ENCODE peak calls at places on chromosomes 13 and 19, in ten cellular contexts. One of them, this sample, is unnamed.

GRCh38 chr13:23715092-23715761 is 145.0 kb downstream of the TNFRSF19 start:
- DNase-seq in K562: no peak
- DNase-seq in non-pigmented ciliary epithelial cell: no peak
- DNase-seq in stimulated activated CD4-positive, alpha-beta T cell treated with anti-CD3 and anti-CD28 coated beads, Interleukin-2, amount 100 ng/mL, for 48 hours: no peak
- DNase-seq in M059J: no peak
- DNase-seq in stimulated activated CD8-positive, alpha-beta memory T cell treated with anti-CD3 and anti-CD28 coated beads, Interleukin-4, amount 100 ng/mL, for 24 hours: no peak
- DNase-seq in CD4-positive, alpha-beta T cell: no peak
- DNase-seq in posterior cingulate gyrus: no peak
- DNase-seq in activated CD4-positive, alpha-beta T cell treated with anti-CD3 and anti-CD28 coated beads, Interleukin-2, amount 50 U/mL, for 48 hours: no peak
- DNase-seq in naive thymus-derived CD4-positive, alpha-beta T cell: no peak
- DNase-seq in this sample: no peak

GRCh38 chr13:43874512-43875092 is 4.9 kb downstream of the CCDC122 start:
- DNase-seq in K562: peak
- DNase-seq in non-pigmented ciliary epithelial cell: no peak
- DNase-seq in stimulated activated CD4-positive, alpha-beta T cell treated with anti-CD3 and anti-CD28 coated beads, Interleukin-2, amount 100 ng/mL, for 48 hours: no peak
- DNase-seq in M059J: peak
- DNase-seq in stimulated activated CD8-positive, alpha-beta memory T cell treated with anti-CD3 and anti-CD28 coated beads, Interleukin-4, amount 100 ng/mL, for 24 hours: no peak
- DNase-seq in CD4-positive, alpha-beta T cell: no peak
- DNase-seq in posterior cingulate gyrus: no peak
- DNase-seq in activated CD4-positive, alpha-beta T cell treated with anti-CD3 and anti-CD28 coated beads, Interleukin-2, amount 50 U/mL, for 48 hours: no peak
- DNase-seq in naive thymus-derived CD4-positive, alpha-beta T cell: no peak
- DNase-seq in this sample: no peak

GRCh38 chr13:102091231-102091630 is 310.6 kb downstream of the FGF14 start:
- DNase-seq in K562: no peak
- DNase-seq in non-pigmented ciliary epithelial cell: no peak
- DNase-seq in stimulated activated CD4-positive, alpha-beta T cell treated with anti-CD3 and anti-CD28 coated beads, Interleukin-2, amount 100 ng/mL, for 48 hours: no peak
- DNase-seq in M059J: peak
- DNase-seq in stimulated activated CD8-positive, alpha-beta memory T cell treated with anti-CD3 and anti-CD28 coated beads, Interleukin-4, amount 100 ng/mL, for 24 hours: no peak
- DNase-seq in CD4-positive, alpha-beta T cell: no peak
- DNase-seq in posterior cingulate gyrus: no peak
- DNase-seq in activated CD4-positive, alpha-beta T cell treated with anti-CD3 and anti-CD28 coated beads, Interleukin-2, amount 50 U/mL, for 48 hours: no peak
- DNase-seq in naive thymus-derived CD4-positive, alpha-beta T cell: no peak
- DNase-seq in this sample: no peak

GRCh38 chr13:33997574-33997973 is 179.6 kb downstream of the RFC3 start:
- DNase-seq in K562: no peak
- DNase-seq in non-pigmented ciliary epithelial cell: no peak
- DNase-seq in stimulated activated CD4-positive, alpha-beta T cell treated with anti-CD3 and anti-CD28 coated beads, Interleukin-2, amount 100 ng/mL, for 48 hours: no peak
- DNase-seq in M059J: no peak
- DNase-seq in stimulated activated CD8-positive, alpha-beta memory T cell treated with anti-CD3 and anti-CD28 coated beads, Interleukin-4, amount 100 ng/mL, for 24 hours: no peak
- DNase-seq in CD4-positive, alpha-beta T cell: no peak
- DNase-seq in posterior cingulate gyrus: no peak
- DNase-seq in activated CD4-positive, alpha-beta T cell treated with anti-CD3 and anti-CD28 coated beads, Interleukin-2, amount 50 U/mL, for 48 hours: no peak
- DNase-seq in naive thymus-derived CD4-positive, alpha-beta T cell: no peak
- DNase-seq in this sample: no peak

GRCh38 chr13:113658836-113659235 is 838 bp upstream of the ATP4B start:
- DNase-seq in K562: no peak
- DNase-seq in non-pigmented ciliary epithelial cell: no peak
- DNase-seq in stimulated activated CD4-positive, alpha-beta T cell treated with anti-CD3 and anti-CD28 coated beads, Interleukin-2, amount 100 ng/mL, for 48 hours: no peak
- DNase-seq in M059J: no peak
- DNase-seq in stimulated activated CD8-positive, alpha-beta memory T cell treated with anti-CD3 and anti-CD28 coated beads, Interleukin-4, amount 100 ng/mL, for 24 hours: no peak
- DNase-seq in CD4-positive, alpha-beta T cell: no peak
- DNase-seq in posterior cingulate gyrus: peak
- DNase-seq in activated CD4-positive, alpha-beta T cell treated with anti-CD3 and anti-CD28 coated beads, Interleukin-2, amount 50 U/mL, for 48 hours: no peak
- DNase-seq in naive thymus-derived CD4-positive, alpha-beta T cell: no peak
- DNase-seq in this sample: no peak

GRCh38 chr13:112638157-112638750 is 50.3 kb upstream of the TUBGCP3 start:
- DNase-seq in K562: no peak
- DNase-seq in non-pigmented ciliary epithelial cell: no peak
- DNase-seq in stimulated activated CD4-positive, alpha-beta T cell treated with anti-CD3 and anti-CD28 coated beads, Interleukin-2, amount 100 ng/mL, for 48 hours: no peak
- DNase-seq in M059J: no peak
- DNase-seq in stimulated activated CD8-positive, alpha-beta memory T cell treated with anti-CD3 and anti-CD28 coated beads, Interleukin-4, amount 100 ng/mL, for 24 hours: no peak
- DNase-seq in CD4-positive, alpha-beta T cell: no peak
- DNase-seq in posterior cingulate gyrus: no peak
- DNase-seq in activated CD4-positive, alpha-beta T cell treated with anti-CD3 and anti-CD28 coated beads, Interleukin-2, amount 50 U/mL, for 48 hours: no peak
- DNase-seq in naive thymus-derived CD4-positive, alpha-beta T cell: no peak
- DNase-seq in this sample: no peak

GRCh38 chr13:98648141-98648540 is 71.2 kb upstream of the STK24 start:
- DNase-seq in K562: no peak
- DNase-seq in non-pigmented ciliary epithelial cell: no peak
- DNase-seq in stimulated activated CD4-positive, alpha-beta T cell treated with anti-CD3 and anti-CD28 coated beads, Interleukin-2, amount 100 ng/mL, for 48 hours: no peak
- DNase-seq in M059J: no peak
- DNase-seq in stimulated activated CD8-positive, alpha-beta memory T cell treated with anti-CD3 and anti-CD28 coated beads, Interleukin-4, amount 100 ng/mL, for 24 hours: no peak
- DNase-seq in CD4-positive, alpha-beta T cell: no peak
- DNase-seq in posterior cingulate gyrus: no peak
- DNase-seq in activated CD4-positive, alpha-beta T cell treated with anti-CD3 and anti-CD28 coated beads, Interleukin-2, amount 50 U/mL, for 48 hours: no peak
- DNase-seq in naive thymus-derived CD4-positive, alpha-beta T cell: no peak
- DNase-seq in this sample: no peak

GRCh38 chr13:94050686-94051085 is 428.8 kb downstream of the DCT start:
- DNase-seq in K562: no peak
- DNase-seq in non-pigmented ciliary epithelial cell: no peak
- DNase-seq in stimulated activated CD4-positive, alpha-beta T cell treated with anti-CD3 and anti-CD28 coated beads, Interleukin-2, amount 100 ng/mL, for 48 hours: no peak
- DNase-seq in M059J: no peak
- DNase-seq in stimulated activated CD8-positive, alpha-beta memory T cell treated with anti-CD3 and anti-CD28 coated beads, Interleukin-4, amount 100 ng/mL, for 24 hours: no peak
- DNase-seq in CD4-positive, alpha-beta T cell: no peak
- DNase-seq in posterior cingulate gyrus: no peak
- DNase-seq in activated CD4-positive, alpha-beta T cell treated with anti-CD3 and anti-CD28 coated beads, Interleukin-2, amount 50 U/mL, for 48 hours: no peak
- DNase-seq in naive thymus-derived CD4-positive, alpha-beta T cell: no peak
- DNase-seq in this sample: no peak

GRCh38 chr13:92265408-92265807 is 867.0 kb downstream of the GPC5 start:
- DNase-seq in K562: no peak
- DNase-seq in non-pigmented ciliary epithelial cell: no peak
- DNase-seq in stimulated activated CD4-positive, alpha-beta T cell treated with anti-CD3 and anti-CD28 coated beads, Interleukin-2, amount 100 ng/mL, for 48 hours: no peak
- DNase-seq in M059J: no peak
- DNase-seq in stimulated activated CD8-positive, alpha-beta memory T cell treated with anti-CD3 and anti-CD28 coated beads, Interleukin-4, amount 100 ng/mL, for 24 hours: no peak
- DNase-seq in CD4-positive, alpha-beta T cell: no peak
- DNase-seq in posterior cingulate gyrus: no peak
- DNase-seq in activated CD4-positive, alpha-beta T cell treated with anti-CD3 and anti-CD28 coated beads, Interleukin-2, amount 50 U/mL, for 48 hours: no peak
- DNase-seq in naive thymus-derived CD4-positive, alpha-beta T cell: no peak
- DNase-seq in this sample: no peak

GRCh38 chr19:7109678-7110289 is 40.3 kb downstream of the ZNF557 start:
- DNase-seq in K562: no peak
- DNase-seq in non-pigmented ciliary epithelial cell: no peak
- DNase-seq in stimulated activated CD4-positive, alpha-beta T cell treated with anti-CD3 and anti-CD28 coated beads, Interleukin-2, amount 100 ng/mL, for 48 hours: no peak
- DNase-seq in M059J: no peak
- DNase-seq in stimulated activated CD8-positive, alpha-beta memory T cell treated with anti-CD3 and anti-CD28 coated beads, Interleukin-4, amount 100 ng/mL, for 24 hours: no peak
- DNase-seq in CD4-positive, alpha-beta T cell: no peak
- DNase-seq in posterior cingulate gyrus: no peak
- DNase-seq in activated CD4-positive, alpha-beta T cell treated with anti-CD3 and anti-CD28 coated beads, Interleukin-2, amount 50 U/mL, for 48 hours: no peak
- DNase-seq in naive thymus-derived CD4-positive, alpha-beta T cell: no peak
- DNase-seq in this sample: no peak

GRCh38 chr19:18457478-18458331 is 19.8 kb upstream of the ISYNA1 start:
- DNase-seq in K562: no peak
- DNase-seq in non-pigmented ciliary epithelial cell: no peak
- DNase-seq in stimulated activated CD4-positive, alpha-beta T cell treated with anti-CD3 and anti-CD28 coated beads, Interleukin-2, amount 100 ng/mL, for 48 hours: no peak
- DNase-seq in M059J: no peak
- DNase-seq in stimulated activated CD8-positive, alpha-beta memory T cell treated with anti-CD3 and anti-CD28 coated beads, Interleukin-4, amount 100 ng/mL, for 24 hours: no peak
- DNase-seq in CD4-positive, alpha-beta T cell: no peak
- DNase-seq in posterior cingulate gyrus: no peak
- DNase-seq in activated CD4-positive, alpha-beta T cell treated with anti-CD3 and anti-CD28 coated beads, Interleukin-2, amount 50 U/mL, for 48 hours: no peak
- DNase-seq in naive thymus-derived CD4-positive, alpha-beta T cell: no peak
- DNase-seq in this sample: no peak

GRCh38 chr13:33676700-33677048 is 141.3 kb upstream of the RFC3 start:
- DNase-seq in K562: no peak
- DNase-seq in non-pigmented ciliary epithelial cell: peak
- DNase-seq in stimulated activated CD4-positive, alpha-beta T cell treated with anti-CD3 and anti-CD28 coated beads, Interleukin-2, amount 100 ng/mL, for 48 hours: no peak
- DNase-seq in M059J: peak
- DNase-seq in stimulated activated CD8-positive, alpha-beta memory T cell treated with anti-CD3 and anti-CD28 coated beads, Interleukin-4, amount 100 ng/mL, for 24 hours: no peak
- DNase-seq in CD4-positive, alpha-beta T cell: no peak
- DNase-seq in posterior cingulate gyrus: no peak
- DNase-seq in activated CD4-positive, alpha-beta T cell treated with anti-CD3 and anti-CD28 coated beads, Interleukin-2, amount 50 U/mL, for 48 hours: no peak
- DNase-seq in naive thymus-derived CD4-positive, alpha-beta T cell: no peak
- DNase-seq in this sample: no peak

GRCh38 chr13:40672310-40673060 is 6.0 kb upstream of the FOXO1 start:
- DNase-seq in K562: peak
- DNase-seq in non-pigmented ciliary epithelial cell: peak
- DNase-seq in stimulated activated CD4-positive, alpha-beta T cell treated with anti-CD3 and anti-CD28 coated beads, Interleukin-2, amount 100 ng/mL, for 48 hours: no peak
- DNase-seq in M059J: peak
- DNase-seq in stimulated activated CD8-positive, alpha-beta memory T cell treated with anti-CD3 and anti-CD28 coated beads, Interleukin-4, amount 100 ng/mL, for 24 hours: no peak
- DNase-seq in CD4-positive, alpha-beta T cell: no peak
- DNase-seq in posterior cingulate gyrus: no peak
- DNase-seq in activated CD4-positive, alpha-beta T cell treated with anti-CD3 and anti-CD28 coated beads, Interleukin-2, amount 50 U/mL, for 48 hours: no peak
- DNase-seq in naive thymus-derived CD4-positive, alpha-beta T cell: no peak
- DNase-seq in this sample: no peak

GRCh38 chr19:53977991-53978731 is 13.3 kb upstream of the CACNG6 start:
- DNase-seq in K562: peak
- DNase-seq in non-pigmented ciliary epithelial cell: peak
- DNase-seq in stimulated activated CD4-positive, alpha-beta T cell treated with anti-CD3 and anti-CD28 coated beads, Interleukin-2, amount 100 ng/mL, for 48 hours: no peak
- DNase-seq in M059J: peak
- DNase-seq in stimulated activated CD8-positive, alpha-beta memory T cell treated with anti-CD3 and anti-CD28 coated beads, Interleukin-4, amount 100 ng/mL, for 24 hours: no peak
- DNase-seq in CD4-positive, alpha-beta T cell: no peak
- DNase-seq in posterior cingulate gyrus: peak
- DNase-seq in activated CD4-positive, alpha-beta T cell treated with anti-CD3 and anti-CD28 coated beads, Interleukin-2, amount 50 U/mL, for 48 hours: no peak
- DNase-seq in naive thymus-derived CD4-positive, alpha-beta T cell: peak
- DNase-seq in this sample: peak

GRCh38 chr19:38452430-38453366 is 19.2 kb downstream of the RYR1 start:
- DNase-seq in K562: peak
- DNase-seq in non-pigmented ciliary epithelial cell: no peak
- DNase-seq in stimulated activated CD4-positive, alpha-beta T cell treated with anti-CD3 and anti-CD28 coated beads, Interleukin-2, amount 100 ng/mL, for 48 hours: no peak
- DNase-seq in M059J: no peak
- DNase-seq in stimulated activated CD8-positive, alpha-beta memory T cell treated with anti-CD3 and anti-CD28 coated beads, Interleukin-4, amount 100 ng/mL, for 24 hours: no peak
- DNase-seq in CD4-positive, alpha-beta T cell: no peak
- DNase-seq in posterior cingulate gyrus: no peak
- DNase-seq in activated CD4-positive, alpha-beta T cell treated with anti-CD3 and anti-CD28 coated beads, Interleukin-2, amount 50 U/mL, for 48 hours: peak
- DNase-seq in naive thymus-derived CD4-positive, alpha-beta T cell: no peak
- DNase-seq in this sample: no peak

GRCh38 chr13:77031869-77032268 is 4.9 kb upstream of the FBXL3 start:
- DNase-seq in K562: no peak
- DNase-seq in non-pigmented ciliary epithelial cell: no peak
- DNase-seq in stimulated activated CD4-positive, alpha-beta T cell treated with anti-CD3 and anti-CD28 coated beads, Interleukin-2, amount 100 ng/mL, for 48 hours: no peak
- DNase-seq in M059J: no peak
- DNase-seq in stimulated activated CD8-positive, alpha-beta memory T cell treated with anti-CD3 and anti-CD28 coated beads, Interleukin-4, amount 100 ng/mL, for 24 hours: no peak
- DNase-seq in CD4-positive, alpha-beta T cell: no peak
- DNase-seq in posterior cingulate gyrus: peak
- DNase-seq in activated CD4-positive, alpha-beta T cell treated with anti-CD3 and anti-CD28 coated beads, Interleukin-2, amount 50 U/mL, for 48 hours: no peak
- DNase-seq in naive thymus-derived CD4-positive, alpha-beta T cell: no peak
- DNase-seq in this sample: no peak

GRCh38 chr13:25042141-25042540 is 53.8 kb upstream of the PABPC3 start:
- DNase-seq in K562: no peak
- DNase-seq in non-pigmented ciliary epithelial cell: no peak
- DNase-seq in stimulated activated CD4-positive, alpha-beta T cell treated with anti-CD3 and anti-CD28 coated beads, Interleukin-2, amount 100 ng/mL, for 48 hours: no peak
- DNase-seq in M059J: no peak
- DNase-seq in stimulated activated CD8-positive, alpha-beta memory T cell treated with anti-CD3 and anti-CD28 coated beads, Interleukin-4, amount 100 ng/mL, for 24 hours: no peak
- DNase-seq in CD4-positive, alpha-beta T cell: no peak
- DNase-seq in posterior cingulate gyrus: no peak
- DNase-seq in activated CD4-positive, alpha-beta T cell treated with anti-CD3 and anti-CD28 coated beads, Interleukin-2, amount 50 U/mL, for 48 hours: no peak
- DNase-seq in naive thymus-derived CD4-positive, alpha-beta T cell: no peak
- DNase-seq in this sample: no peak

GRCh38 chr13:93727301-93728141 is 500.9 kb downstream of the GPC6 start:
- DNase-seq in K562: no peak
- DNase-seq in non-pigmented ciliary epithelial cell: no peak
- DNase-seq in stimulated activated CD4-positive, alpha-beta T cell treated with anti-CD3 and anti-CD28 coated beads, Interleukin-2, amount 100 ng/mL, for 48 hours: no peak
- DNase-seq in M059J: peak
- DNase-seq in stimulated activated CD8-positive, alpha-beta memory T cell treated with anti-CD3 and anti-CD28 coated beads, Interleukin-4, amount 100 ng/mL, for 24 hours: no peak
- DNase-seq in CD4-positive, alpha-beta T cell: no peak
- DNase-seq in posterior cingulate gyrus: no peak
- DNase-seq in activated CD4-positive, alpha-beta T cell treated with anti-CD3 and anti-CD28 coated beads, Interleukin-2, amount 50 U/mL, for 48 hours: no peak
- DNase-seq in naive thymus-derived CD4-positive, alpha-beta T cell: no peak
- DNase-seq in this sample: no peak

GRCh38 chr13:36131931-36132297 is 732 bp upstream of the DCLK1 start:
- DNase-seq in K562: no peak
- DNase-seq in non-pigmented ciliary epithelial cell: no peak
- DNase-seq in stimulated activated CD4-positive, alpha-beta T cell treated with anti-CD3 and anti-CD28 coated beads, Interleukin-2, amount 100 ng/mL, for 48 hours: no peak
- DNase-seq in M059J: peak
- DNase-seq in stimulated activated CD8-positive, alpha-beta memory T cell treated with anti-CD3 and anti-CD28 coated beads, Interleukin-4, amount 100 ng/mL, for 24 hours: no peak
- DNase-seq in CD4-positive, alpha-beta T cell: no peak
- DNase-seq in posterior cingulate gyrus: no peak
- DNase-seq in activated CD4-positive, alpha-beta T cell treated with anti-CD3 and anti-CD28 coated beads, Interleukin-2, amount 50 U/mL, for 48 hours: no peak
- DNase-seq in naive thymus-derived CD4-positive, alpha-beta T cell: no peak
- DNase-seq in this sample: no peak

GRCh38 chr13:66661336-66661735 is 568.8 kb downstream of the PCDH9 start:
- DNase-seq in K562: no peak
- DNase-seq in non-pigmented ciliary epithelial cell: no peak
- DNase-seq in stimulated activated CD4-positive, alpha-beta T cell treated with anti-CD3 and anti-CD28 coated beads, Interleukin-2, amount 100 ng/mL, for 48 hours: no peak
- DNase-seq in M059J: no peak
- DNase-seq in stimulated activated CD8-positive, alpha-beta memory T cell treated with anti-CD3 and anti-CD28 coated beads, Interleukin-4, amount 100 ng/mL, for 24 hours: no peak
- DNase-seq in CD4-positive, alpha-beta T cell: no peak
- DNase-seq in posterior cingulate gyrus: no peak
- DNase-seq in activated CD4-positive, alpha-beta T cell treated with anti-CD3 and anti-CD28 coated beads, Interleukin-2, amount 50 U/mL, for 48 hours: no peak
- DNase-seq in naive thymus-derived CD4-positive, alpha-beta T cell: no peak
- DNase-seq in this sample: no peak

GRCh38 chr19:7213628-7214328 is 80.4 kb downstream of the INSR start:
- DNase-seq in K562: no peak
- DNase-seq in non-pigmented ciliary epithelial cell: no peak
- DNase-seq in stimulated activated CD4-positive, alpha-beta T cell treated with anti-CD3 and anti-CD28 coated beads, Interleukin-2, amount 100 ng/mL, for 48 hours: no peak
- DNase-seq in M059J: no peak
- DNase-seq in stimulated activated CD8-positive, alpha-beta memory T cell treated with anti-CD3 and anti-CD28 coated beads, Interleukin-4, amount 100 ng/mL, for 24 hours: no peak
- DNase-seq in CD4-positive, alpha-beta T cell: no peak
- DNase-seq in posterior cingulate gyrus: no peak
- DNase-seq in activated CD4-positive, alpha-beta T cell treated with anti-CD3 and anti-CD28 coated beads, Interleukin-2, amount 50 U/mL, for 48 hours: no peak
- DNase-seq in naive thymus-derived CD4-positive, alpha-beta T cell: no peak
- DNase-seq in this sample: no peak

GRCh38 chr13:78247362-78247761 is 328.7 kb upstream of the EDNRB start:
- DNase-seq in K562: no peak
- DNase-seq in non-pigmented ciliary epithelial cell: no peak
- DNase-seq in stimulated activated CD4-positive, alpha-beta T cell treated with anti-CD3 and anti-CD28 coated beads, Interleukin-2, amount 100 ng/mL, for 48 hours: no peak
- DNase-seq in M059J: no peak
- DNase-seq in stimulated activated CD8-positive, alpha-beta memory T cell treated with anti-CD3 and anti-CD28 coated beads, Interleukin-4, amount 100 ng/mL, for 24 hours: no peak
- DNase-seq in CD4-positive, alpha-beta T cell: no peak
- DNase-seq in posterior cingulate gyrus: no peak
- DNase-seq in activated CD4-positive, alpha-beta T cell treated with anti-CD3 and anti-CD28 coated beads, Interleukin-2, amount 50 U/mL, for 48 hours: no peak
- DNase-seq in naive thymus-derived CD4-positive, alpha-beta T cell: no peak
- DNase-seq in this sample: no peak

GRCh38 chr19:32387701-32388392 is 17.7 kb upstream of the DPY19L3 start:
- DNase-seq in K562: no peak
- DNase-seq in non-pigmented ciliary epithelial cell: no peak
- DNase-seq in stimulated activated CD4-positive, alpha-beta T cell treated with anti-CD3 and anti-CD28 coated beads, Interleukin-2, amount 100 ng/mL, for 48 hours: no peak
- DNase-seq in M059J: peak
- DNase-seq in stimulated activated CD8-positive, alpha-beta memory T cell treated with anti-CD3 and anti-CD28 coated beads, Interleukin-4, amount 100 ng/mL, for 24 hours: no peak
- DNase-seq in CD4-positive, alpha-beta T cell: no peak
- DNase-seq in posterior cingulate gyrus: no peak
- DNase-seq in activated CD4-positive, alpha-beta T cell treated with anti-CD3 and anti-CD28 coated beads, Interleukin-2, amount 50 U/mL, for 48 hours: no peak
- DNase-seq in naive thymus-derived CD4-positive, alpha-beta T cell: no peak
- DNase-seq in this sample: no peak

GRCh38 chr19:370641-371330 is 26.2 kb upstream of the MIER2 start:
- DNase-seq in K562: no peak
- DNase-seq in non-pigmented ciliary epithelial cell: no peak
- DNase-seq in stimulated activated CD4-positive, alpha-beta T cell treated with anti-CD3 and anti-CD28 coated beads, Interleukin-2, amount 100 ng/mL, for 48 hours: no peak
- DNase-seq in M059J: no peak
- DNase-seq in stimulated activated CD8-positive, alpha-beta memory T cell treated with anti-CD3 and anti-CD28 coated beads, Interleukin-4, amount 100 ng/mL, for 24 hours: no peak
- DNase-seq in CD4-positive, alpha-beta T cell: no peak
- DNase-seq in posterior cingulate gyrus: no peak
- DNase-seq in activated CD4-positive, alpha-beta T cell treated with anti-CD3 and anti-CD28 coated beads, Interleukin-2, amount 50 U/mL, for 48 hours: no peak
- DNase-seq in naive thymus-derived CD4-positive, alpha-beta T cell: no peak
- DNase-seq in this sample: no peak

GRCh38 chr19:8481616-8482015 is 20.8 kb downstream of the PRAM1 start:
- DNase-seq in K562: no peak
- DNase-seq in non-pigmented ciliary epithelial cell: no peak
- DNase-seq in stimulated activated CD4-positive, alpha-beta T cell treated with anti-CD3 and anti-CD28 coated beads, Interleukin-2, amount 100 ng/mL, for 48 hours: no peak
- DNase-seq in M059J: no peak
- DNase-seq in stimulated activated CD8-positive, alpha-beta memory T cell treated with anti-CD3 and anti-CD28 coated beads, Interleukin-4, amount 100 ng/mL, for 24 hours: no peak
- DNase-seq in CD4-positive, alpha-beta T cell: no peak
- DNase-seq in posterior cingulate gyrus: no peak
- DNase-seq in activated CD4-positive, alpha-beta T cell treated with anti-CD3 and anti-CD28 coated beads, Interleukin-2, amount 50 U/mL, for 48 hours: no peak
- DNase-seq in naive thymus-derived CD4-positive, alpha-beta T cell: no peak
- DNase-seq in this sample: no peak

This sample was measured in T-cell.